ENCODE peak calls at places on chromosomes 5 and 9, in ten cellular contexts. C is A549; U is HCT116; S is DND-41; D is ovary; A is adrenal gland; K is OCI-LY7; V is hepatocyte; Z is left ventricle myocardium inferior; I is CD8-positive, alpha-beta memory T cell. F is an unnamed sample. For H3K4me1, the result is how much of the 10 kb centered on the place peaks cover.

GRCh38 chr5:131563434-131564228 is 71.4 kb downstream of the RAPGEF6 start:
- DNase-seq in C (peak), U (no peak), S (no peak), D (no peak), A (no peak), K (no peak), V (no peak), Z (no peak), I (no peak), F (no peak)

GRCh38 chr9:88092699-88093359 is 45.4 kb downstream of the SPATA31C2 start:
- DNase-seq in C (no peak), U (no peak), S (no peak), D (peak), A (peak), K (no peak), V (peak), Z (peak), I (no peak), F (peak)

GRCh38 chr5:134851307-134851923 is 5.6 kb downstream of the C5orf24 start:
- DNase-seq in C (peak), U (no peak), S (no peak), D (no peak), A (peak), K (peak), V (no peak), Z (no peak), I (no peak), F (peak)

GRCh38 chr5:10030219-10030831 is 219.4 kb downstream of the ATPSCKMT start:
- DNase-seq in C (peak), U (peak), S (no peak), D (no peak), A (no peak), K (peak), V (peak), Z (no peak), I (no peak), F (peak)

GRCh38 chr9:107158321-107158720 is 124.8 kb upstream of the RAD23B start:
- DNase-seq in C (peak), U (peak), S (no peak), D (no peak), A (no peak), K (peak), V (peak), Z (no peak), I (no peak), F (peak)

GRCh38 chr9:2479056-2479565 is 142.5 kb upstream of the VLDLR start:
- DNase-seq in C (no peak), U (no peak), S (no peak), D (no peak), A (no peak), K (no peak), V (no peak), Z (no peak), I (no peak), F (no peak)

GRCh38 chr5:89904442-89904841 is 505.1 kb downstream of the CETN3 start:
- DNase-seq in C (no peak), U (no peak), S (no peak), D (no peak), A (no peak), K (no peak), V (no peak), Z (no peak), I (no peak), F (peak)

GRCh38 chr9:81588148-81588874 is 101.0 kb downstream of the TLE1 start:
- DNase-seq in C (peak), U (no peak), S (no peak), D (no peak), A (peak), K (no peak), V (peak), Z (no peak), I (no peak), F (no peak)

GRCh38 chr5:17305964-17306725 is 88.7 kb downstream of the BASP1 start:
- DNase-seq in C (peak), U (no peak), S (no peak), D (no peak), A (peak), K (no peak), V (peak), Z (no peak), I (no peak), F (no peak)

GRCh38 chr5:801472-801871 is 16.9 kb upstream of the ZDHHC11B start:
- DNase-seq in C (no peak), U (no peak), S (no peak), D (no peak), A (no peak), K (no peak), V (no peak), Z (no peak), I (no peak), F (no peak)

GRCh38 chr5:161314033-161314432 is 232.5 kb downstream of the GABRB2 start:
- DNase-seq in C (no peak), U (no peak), S (no peak), D (no peak), A (peak), K (no peak), V (no peak), Z (no peak), I (no peak), F (no peak)

GRCh38 chr5:40540301-40540700 is 139.4 kb upstream of the PTGER4 start:
- DNase-seq in C (no peak), U (no peak), S (no peak), D (no peak), A (no peak), K (no peak), V (no peak), Z (no peak), I (no peak), F (no peak)

GRCh38 chr5:71862661-71863060 is 143.6 kb downstream of the CARTPT start:
- DNase-seq in C (no peak), U (no peak), S (no peak), D (no peak), A (no peak), K (no peak), V (no peak), Z (no peak), I (no peak), F (no peak)

GRCh38 chr9:34279431-34279830 is 49.6 kb downstream of the KIF24 start:
- DNase-seq in C (no peak), U (no peak), S (no peak), D (no peak), A (peak), K (no peak), V (no peak), Z (no peak), I (no peak), F (no peak)

GRCh38 chr5:179804599-179804947 is 2.1 kb downstream of the MGAT4B start:
- DNase-seq in C (no peak), U (no peak), S (no peak), D (no peak), A (no peak), K (no peak), V (no peak), Z (no peak), I (no peak), F (no peak)

GRCh38 chr9:86867658-86868313 is 79.5 kb downstream of the GAS1 start:
- DNase-seq in C (no peak), U (no peak), S (peak), D (no peak), A (no peak), K (no peak), V (no peak), Z (no peak), I (no peak), F (peak)

GRCh38 chr9:125550633-125551032 is 156.4 kb downstream of the MAPKAP1 start:
- DNase-seq in C (no peak), U (no peak), S (no peak), D (no peak), A (no peak), K (no peak), V (no peak), Z (no peak), I (no peak), F (no peak)
- H3K4me1 ChIP-seq in C (under half), U (under half), S (under half), D (under half), A (under half), K (under half), V (under half), Z (half or more), I (under half), F (half or more)

GRCh38 chr9:114247086-114247485 is 75.8 kb upstream of the ORM1 start:
- DNase-seq in C (no peak), U (no peak), S (no peak), D (no peak), A (no peak), K (no peak), V (no peak), Z (no peak), I (no peak), F (no peak)

GRCh38 chr9:114248274-114248673 is 74.6 kb upstream of the ORM1 start:
- DNase-seq in C (no peak), U (no peak), S (no peak), D (no peak), A (no peak), K (no peak), V (no peak), Z (no peak), I (no peak), F (no peak)

GRCh38 chr9:114244570-114244969 is 78.3 kb upstream of the ORM1 start:
- DNase-seq in C (no peak), U (no peak), S (no peak), D (no peak), A (no peak), K (no peak), V (no peak), Z (no peak), I (no peak), F (no peak)

GRCh38 chr9:114247491-114247890 is 75.4 kb upstream of the ORM1 start:
- DNase-seq in C (no peak), U (no peak), S (no peak), D (no peak), A (no peak), K (no peak), V (no peak), Z (no peak), I (no peak), F (no peak)

GRCh38 chr9:114246558-114246957 is 76.3 kb upstream of the ORM1 start:
- DNase-seq in C (no peak), U (no peak), S (no peak), D (no peak), A (no peak), K (no peak), V (no peak), Z (no peak), I (no peak), F (no peak)
- H3K27ac ChIP-seq in C (no peak), U (no peak), S (no peak), D (no peak), A (no peak), K (no peak), V (no peak), Z (no peak), I (no peak), F (no peak)

GRCh38 chr5:142998316-142998862 is 228.2 kb downstream of the ARHGAP26 start:
- DNase-seq in C (no peak), U (no peak), S (no peak), D (no peak), A (no peak), K (peak), V (no peak), Z (no peak), I (no peak), F (no peak)

GRCh38 chr5:142997586-142997985 is 227.4 kb downstream of the ARHGAP26 start:
- DNase-seq in C (no peak), U (no peak), S (no peak), D (no peak), A (no peak), K (no peak), V (no peak), Z (no peak), I (no peak), F (no peak)

GRCh38 chr5:142994242-142994641 is 224.1 kb downstream of the ARHGAP26 start:
- DNase-seq in C (no peak), U (no peak), S (no peak), D (no peak), A (no peak), K (no peak), V (no peak), Z (no peak), I (no peak), F (no peak)
- H3K4me3 ChIP-seq in C (no peak), U (no peak), S (no peak), D (no peak), A (no peak), K (no peak), V (no peak), Z (no peak), I (no peak), F (no peak)

GRCh38 chr9:133369923-133370322 is 5.9 kb downstream of the SURF4 start:
- DNase-seq in C (no peak), U (no peak), S (no peak), D (no peak), A (no peak), K (no peak), V (no peak), Z (no peak), I (no peak), F (no peak)
- H3K4me1 ChIP-seq in C (under half), U (under half), S (under half), D (under half), A (under half), K (under half), V (under half), Z (half or more), I (half or more), F (under half)

DNA sequence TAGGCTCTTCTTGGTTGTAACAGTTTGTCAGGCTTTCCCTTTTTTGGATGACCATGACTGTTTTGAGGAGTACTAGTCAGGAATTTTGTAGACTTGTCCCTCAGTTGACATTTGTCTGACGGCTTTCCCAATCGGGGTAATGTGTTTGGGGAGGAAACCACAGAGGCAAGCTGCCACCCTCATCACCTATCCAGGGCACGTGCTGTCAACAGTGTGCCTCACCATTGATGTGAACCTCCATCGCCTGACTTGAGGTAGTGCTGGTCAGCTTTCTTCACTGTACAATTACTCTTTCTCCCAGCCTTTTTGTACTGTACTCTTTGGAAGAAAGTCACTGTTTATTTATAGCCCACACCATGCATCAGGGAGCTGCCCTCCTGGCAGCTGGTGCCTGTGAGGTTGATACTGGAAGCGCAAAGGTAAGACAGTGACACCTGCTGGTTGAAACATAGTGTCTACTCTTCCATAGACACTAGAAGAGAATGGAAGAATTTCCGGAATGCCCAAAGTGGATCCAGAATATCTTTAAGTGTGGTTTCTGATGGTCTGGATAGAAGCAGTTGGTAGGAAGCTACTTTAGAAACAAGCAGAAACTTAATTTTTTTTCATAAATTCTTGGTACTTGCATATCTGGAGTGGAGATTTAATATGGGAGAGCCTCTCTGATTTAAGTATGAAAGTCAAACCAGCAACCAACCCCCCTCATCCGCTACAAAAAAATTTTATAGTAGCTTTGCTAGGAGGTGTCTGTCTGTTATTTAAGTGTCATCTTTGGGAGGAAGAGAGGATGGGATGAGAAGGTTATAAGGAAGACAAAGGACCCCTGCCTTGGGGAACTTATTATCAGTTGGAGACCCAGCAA is 69.3 kb downstream of the SNX30 start:
- DNase-seq in C (peak), U (peak), S (peak), D (peak), A (peak), K (peak), V (peak), Z (peak), I (no peak), F (peak)
- H3K27ac ChIP-seq in C (no peak), U (no peak), S (no peak), D (no peak), A (no peak), K (no peak), V (no peak), Z (peak), I (no peak), F (peak)